ENCODE peak calls at places on chromosome 2, in ten cellular contexts. One of them, this sample, is unnamed.

GRCh38 chr2:207796585-207797350 is 27.1 kb upstream of the FZD5 start:
- DNase-seq in left lung: peak; percentile 81
- DNase-seq in uterus: no peak
- DNase-seq in endothelial cell of umbilical vein: no peak
- DNase-seq in HepG2: peak; percentile 87
- DNase-seq in NT2/D1: no peak
- DNase-seq in neuronal stem cell: no peak
- DNase-seq in adrenal gland: no peak
- DNase-seq in K562: no peak
- DNase-seq in bronchial epithelial cell: peak; percentile 46
- DNase-seq in this sample: peak; percentile 65

GRCh38 chr2:205688417-205689200 is 6.3 kb downstream of the NRP2 start:
- DNase-seq in left lung: no peak
- DNase-seq in uterus: peak; percentile 58
- DNase-seq in endothelial cell of umbilical vein: peak; percentile 92
- DNase-seq in HepG2: no peak
- DNase-seq in NT2/D1: no peak
- DNase-seq in neuronal stem cell: no peak
- DNase-seq in adrenal gland: peak; percentile 74
- DNase-seq in K562: no peak
- DNase-seq in bronchial epithelial cell: no peak
- DNase-seq in this sample: peak; percentile 43

GRCh38 chr2:120305296-120305695 is 40.6 kb upstream of the INHBB start:
- DNase-seq in left lung: no peak
- DNase-seq in uterus: peak; percentile 12
- DNase-seq in endothelial cell of umbilical vein: no peak
- DNase-seq in HepG2: peak; percentile 76
- DNase-seq in NT2/D1: no peak
- DNase-seq in neuronal stem cell: no peak
- DNase-seq in adrenal gland: no peak
- DNase-seq in K562: peak; percentile 54
- DNase-seq in bronchial epithelial cell: no peak
- DNase-seq in this sample: peak; percentile 45

GRCh38 chr2:234091432-234091879 is 41.0 kb downstream of the SPP2 start:
- DNase-seq in left lung: no peak
- DNase-seq in uterus: no peak
- DNase-seq in endothelial cell of umbilical vein: peak; percentile 79
- DNase-seq in HepG2: no peak
- DNase-seq in NT2/D1: no peak
- DNase-seq in neuronal stem cell: no peak
- DNase-seq in adrenal gland: peak; percentile 57
- DNase-seq in K562: no peak
- DNase-seq in bronchial epithelial cell: peak; percentile 30
- DNase-seq in this sample: no peak

GRCh38 chr2:174614261-174614660 is 16.7 kb upstream of the WIPF1 start:
- DNase-seq in left lung: no peak
- DNase-seq in uterus: no peak
- DNase-seq in endothelial cell of umbilical vein: no peak
- DNase-seq in HepG2: no peak
- DNase-seq in NT2/D1: no peak
- DNase-seq in neuronal stem cell: no peak
- DNase-seq in adrenal gland: no peak
- DNase-seq in K562: no peak
- DNase-seq in bronchial epithelial cell: peak; percentile 97
- DNase-seq in this sample: no peak

GRCh38 chr2:236659758-236660150 is 90.1 kb downstream of the ACKR3 start:
- DNase-seq in left lung: no peak
- DNase-seq in uterus: peak; percentile 79
- DNase-seq in endothelial cell of umbilical vein: no peak
- DNase-seq in HepG2: no peak
- DNase-seq in NT2/D1: no peak
- DNase-seq in neuronal stem cell: no peak
- DNase-seq in adrenal gland: no peak
- DNase-seq in K562: no peak
- DNase-seq in bronchial epithelial cell: peak; percentile 71
- DNase-seq in this sample: no peak

GRCh38 chr2:9415770-9416169 is 7.6 kb downstream of the ITGB1BP1 start:
- DNase-seq in left lung: no peak
- DNase-seq in uterus: no peak
- DNase-seq in endothelial cell of umbilical vein: no peak
- DNase-seq in HepG2: no peak
- DNase-seq in NT2/D1: no peak
- DNase-seq in neuronal stem cell: no peak
- DNase-seq in adrenal gland: peak; percentile 77
- DNase-seq in K562: no peak
- DNase-seq in bronchial epithelial cell: no peak
- DNase-seq in this sample: no peak

GRCh38 chr2:160360089-160360757 is 133.4 kb downstream of the RBMS1 start:
- DNase-seq in left lung: no peak
- DNase-seq in uterus: no peak
- DNase-seq in endothelial cell of umbilical vein: no peak
- DNase-seq in HepG2: no peak
- DNase-seq in NT2/D1: no peak
- DNase-seq in neuronal stem cell: no peak
- DNase-seq in adrenal gland: no peak
- DNase-seq in K562: no peak
- DNase-seq in bronchial epithelial cell: no peak
- DNase-seq in this sample: no peak

GRCh38 chr2:30629866-30630265 is 177.4 kb downstream of the CAPN13 start:
- DNase-seq in left lung: no peak
- DNase-seq in uterus: no peak
- DNase-seq in endothelial cell of umbilical vein: no peak
- DNase-seq in HepG2: no peak
- DNase-seq in NT2/D1: no peak
- DNase-seq in neuronal stem cell: no peak
- DNase-seq in adrenal gland: no peak
- DNase-seq in K562: no peak
- DNase-seq in bronchial epithelial cell: peak; percentile 58
- DNase-seq in this sample: peak; percentile 18

GRCh38 chr2:101818531-101819451 is 121.3 kb downstream of the MAP4K4 start:
- DNase-seq in left lung: no peak
- DNase-seq in uterus: no peak
- DNase-seq in endothelial cell of umbilical vein: peak; percentile 78
- DNase-seq in HepG2: peak; percentile 84
- DNase-seq in NT2/D1: no peak
- DNase-seq in neuronal stem cell: no peak
- DNase-seq in adrenal gland: no peak
- DNase-seq in K562: no peak
- DNase-seq in bronchial epithelial cell: peak; percentile 93
- DNase-seq in this sample: peak; percentile 77

GRCh38 chr2:238848941-238849853 is 1.3 kb downstream of the TWIST2 start:
- DNase-seq in left lung: no peak
- DNase-seq in uterus: no peak
- DNase-seq in endothelial cell of umbilical vein: peak; percentile 26
- DNase-seq in HepG2: no peak
- DNase-seq in NT2/D1: no peak
- DNase-seq in neuronal stem cell: no peak
- DNase-seq in adrenal gland: no peak
- DNase-seq in K562: no peak
- DNase-seq in bronchial epithelial cell: no peak
- DNase-seq in this sample: no peak

GRCh38 chr2:129866391-129866790 is 113.1 kb upstream of the RAB6C start:
- DNase-seq in left lung: no peak
- DNase-seq in uterus: no peak
- DNase-seq in endothelial cell of umbilical vein: no peak
- DNase-seq in HepG2: no peak
- DNase-seq in NT2/D1: no peak
- DNase-seq in neuronal stem cell: no peak
- DNase-seq in adrenal gland: no peak
- DNase-seq in K562: no peak
- DNase-seq in bronchial epithelial cell: no peak
- DNase-seq in this sample: no peak

GRCh38 chr2:96556441-96557330 is 20.1 kb downstream of the ARID5A start:
- DNase-seq in left lung: no peak
- DNase-seq in uterus: no peak
- DNase-seq in endothelial cell of umbilical vein: peak; percentile 43
- DNase-seq in HepG2: peak; percentile 99
- DNase-seq in NT2/D1: no peak
- DNase-seq in neuronal stem cell: no peak
- DNase-seq in adrenal gland: peak; percentile 85
- DNase-seq in K562: peak; percentile 34
- DNase-seq in bronchial epithelial cell: peak; percentile 100
- DNase-seq in this sample: no peak

GRCh38 chr2:33188799-33189198 is 242.0 kb downstream of the LTBP1 start:
- DNase-seq in left lung: no peak
- DNase-seq in uterus: no peak
- DNase-seq in endothelial cell of umbilical vein: no peak
- DNase-seq in HepG2: no peak
- DNase-seq in NT2/D1: no peak
- DNase-seq in neuronal stem cell: no peak
- DNase-seq in adrenal gland: no peak
- DNase-seq in K562: no peak
- DNase-seq in bronchial epithelial cell: no peak
- DNase-seq in this sample: no peak

GRCh38 chr2:33184026-33184425 is 237.3 kb downstream of the LTBP1 start:
- DNase-seq in left lung: no peak
- DNase-seq in uterus: no peak
- DNase-seq in endothelial cell of umbilical vein: no peak
- DNase-seq in HepG2: no peak
- DNase-seq in NT2/D1: no peak
- DNase-seq in neuronal stem cell: no peak
- DNase-seq in adrenal gland: no peak
- DNase-seq in K562: no peak
- DNase-seq in bronchial epithelial cell: no peak
- DNase-seq in this sample: no peak

GRCh38 chr2:33190393-33190937 is 243.7 kb downstream of the LTBP1 start:
- DNase-seq in left lung: no peak
- DNase-seq in uterus: no peak
- DNase-seq in endothelial cell of umbilical vein: no peak
- DNase-seq in HepG2: no peak
- DNase-seq in NT2/D1: no peak
- DNase-seq in neuronal stem cell: no peak
- DNase-seq in adrenal gland: no peak
- DNase-seq in K562: no peak
- DNase-seq in bronchial epithelial cell: no peak
- DNase-seq in this sample: no peak

GRCh38 chr2:33181466-33181865 is 234.7 kb downstream of the LTBP1 start:
- DNase-seq in left lung: no peak
- DNase-seq in uterus: no peak
- DNase-seq in endothelial cell of umbilical vein: no peak
- DNase-seq in HepG2: no peak
- DNase-seq in NT2/D1: no peak
- DNase-seq in neuronal stem cell: no peak
- DNase-seq in adrenal gland: no peak
- DNase-seq in K562: no peak
- DNase-seq in bronchial epithelial cell: no peak
- DNase-seq in this sample: no peak

GRCh38 chr2:33186937-33187336 is 240.2 kb downstream of the LTBP1 start:
- DNase-seq in left lung: no peak
- DNase-seq in uterus: no peak
- DNase-seq in endothelial cell of umbilical vein: no peak
- DNase-seq in HepG2: no peak
- DNase-seq in NT2/D1: no peak
- DNase-seq in neuronal stem cell: no peak
- DNase-seq in adrenal gland: no peak
- DNase-seq in K562: no peak
- DNase-seq in bronchial epithelial cell: no peak
- DNase-seq in this sample: no peak
- H3K36me3 ChIP-seq in left lung: no peaks in the 10 kb centered on the region
- H3K36me3 ChIP-seq in uterus: no peaks in the 10 kb centered on the region
- H3K36me3 ChIP-seq in endothelial cell of umbilical vein: no peaks in the 10 kb centered on the region
- H3K36me3 ChIP-seq in HepG2: no peaks in the 10 kb centered on the region
- H3K36me3 ChIP-seq in NT2/D1: peaks cover 4% of the 10 kb centered on the region
- H3K36me3 ChIP-seq in neuronal stem cell: no peaks in the 10 kb centered on the region
- H3K36me3 ChIP-seq in adrenal gland: no peaks in the 10 kb centered on the region
- H3K36me3 ChIP-seq in K562: no peaks in the 10 kb centered on the region
- H3K36me3 ChIP-seq in bronchial epithelial cell: no peaks in the 10 kb centered on the region
- H3K36me3 ChIP-seq in this sample: peaks cover 7% of the 10 kb centered on the region

GRCh38 chr2:132725716-132726115 is 55.7 kb upstream of the LYPD1 start:
- DNase-seq in left lung: no peak
- DNase-seq in uterus: no peak
- DNase-seq in endothelial cell of umbilical vein: no peak
- DNase-seq in HepG2: no peak
- DNase-seq in NT2/D1: no peak
- DNase-seq in neuronal stem cell: no peak
- DNase-seq in adrenal gland: no peak
- DNase-seq in K562: no peak
- DNase-seq in bronchial epithelial cell: no peak
- DNase-seq in this sample: no peak
- H3K36me3 ChIP-seq in left lung: no peaks in the 10 kb centered on the region
- H3K36me3 ChIP-seq in uterus: no peaks in the 10 kb centered on the region
- H3K36me3 ChIP-seq in endothelial cell of umbilical vein: no peaks in the 10 kb centered on the region
- H3K36me3 ChIP-seq in HepG2: no peaks in the 10 kb centered on the region
- H3K36me3 ChIP-seq in NT2/D1: no peaks in the 10 kb centered on the region
- H3K36me3 ChIP-seq in neuronal stem cell: peaks cover 97% of the 10 kb centered on the region
- H3K36me3 ChIP-seq in adrenal gland: no peaks in the 10 kb centered on the region
- H3K36me3 ChIP-seq in K562: no peaks in the 10 kb centered on the region
- H3K36me3 ChIP-seq in bronchial epithelial cell: no peaks in the 10 kb centered on the region
- H3K36me3 ChIP-seq in this sample: no peaks in the 10 kb centered on the region

GRCh38 chr2:37643102-37644078 is 28.1 kb downstream of the CDC42EP3 start:
- DNase-seq in left lung: no peak
- DNase-seq in uterus: no peak
- DNase-seq in endothelial cell of umbilical vein: peak; percentile 33
- DNase-seq in HepG2: no peak
- DNase-seq in NT2/D1: no peak
- DNase-seq in neuronal stem cell: no peak
- DNase-seq in adrenal gland: no peak
- DNase-seq in K562: no peak
- DNase-seq in bronchial epithelial cell: no peak
- DNase-seq in this sample: no peak

GRCh38 chr2:37644191-37644590 is 27.3 kb downstream of the CDC42EP3 start:
- DNase-seq in left lung: no peak
- DNase-seq in uterus: no peak
- DNase-seq in endothelial cell of umbilical vein: peak; percentile 58
- DNase-seq in HepG2: no peak
- DNase-seq in NT2/D1: no peak
- DNase-seq in neuronal stem cell: no peak
- DNase-seq in adrenal gland: no peak
- DNase-seq in K562: no peak
- DNase-seq in bronchial epithelial cell: no peak
- DNase-seq in this sample: no peak

GRCh38 chr2:37645363-37645762 is 26.1 kb downstream of the CDC42EP3 start:
- DNase-seq in left lung: no peak
- DNase-seq in uterus: no peak
- DNase-seq in endothelial cell of umbilical vein: peak; percentile 76
- DNase-seq in HepG2: no peak
- DNase-seq in NT2/D1: no peak
- DNase-seq in neuronal stem cell: no peak
- DNase-seq in adrenal gland: no peak
- DNase-seq in K562: no peak
- DNase-seq in bronchial epithelial cell: peak; percentile 72
- DNase-seq in this sample: no peak

GRCh38 chr2:37647941-37648315 is 23.5 kb downstream of the CDC42EP3 start:
- DNase-seq in left lung: no peak
- DNase-seq in uterus: no peak
- DNase-seq in endothelial cell of umbilical vein: no peak
- DNase-seq in HepG2: no peak
- DNase-seq in NT2/D1: no peak
- DNase-seq in neuronal stem cell: no peak
- DNase-seq in adrenal gland: no peak
- DNase-seq in K562: no peak
- DNase-seq in bronchial epithelial cell: no peak
- DNase-seq in this sample: no peak

GRCh38 chr2:37645836-37646235 is 25.6 kb downstream of the CDC42EP3 start:
- DNase-seq in left lung: no peak
- DNase-seq in uterus: no peak
- DNase-seq in endothelial cell of umbilical vein: no peak
- DNase-seq in HepG2: peak; percentile 42
- DNase-seq in NT2/D1: no peak
- DNase-seq in neuronal stem cell: no peak
- DNase-seq in adrenal gland: no peak
- DNase-seq in K562: no peak
- DNase-seq in bronchial epithelial cell: no peak
- DNase-seq in this sample: no peak
- H3K36me3 ChIP-seq in left lung: peaks cover 66% of the 10 kb centered on the region
- H3K36me3 ChIP-seq in uterus: no peaks in the 10 kb centered on the region
- H3K36me3 ChIP-seq in endothelial cell of umbilical vein: peaks cover 3% of the 10 kb centered on the region
- H3K36me3 ChIP-seq in HepG2: no peaks in the 10 kb centered on the region
- H3K36me3 ChIP-seq in NT2/D1: peaks cover 69% of the 10 kb centered on the region
- H3K36me3 ChIP-seq in neuronal stem cell: peaks cover 95% of the 10 kb centered on the region
- H3K36me3 ChIP-seq in adrenal gland: no peaks in the 10 kb centered on the region
- H3K36me3 ChIP-seq in K562: no peaks in the 10 kb centered on the region
- H3K36me3 ChIP-seq in bronchial epithelial cell: peaks cover 14% of the 10 kb centered on the region
- H3K36me3 ChIP-seq in this sample: peaks cover 94% of the 10 kb centered on the region

GRCh38 chr2:11633923-11634478 is 36.0 kb downstream of the NTSR2 start:
- DNase-seq in left lung: no peak
- DNase-seq in uterus: no peak
- DNase-seq in endothelial cell of umbilical vein: no peak
- DNase-seq in HepG2: no peak
- DNase-seq in NT2/D1: no peak
- DNase-seq in neuronal stem cell: no peak
- DNase-seq in adrenal gland: no peak
- DNase-seq in K562: no peak
- DNase-seq in bronchial epithelial cell: no peak
- DNase-seq in this sample: no peak
- H3K36me3 ChIP-seq in left lung: no peaks in the 10 kb centered on the region
- H3K36me3 ChIP-seq in uterus: no peaks in the 10 kb centered on the region
- H3K36me3 ChIP-seq in endothelial cell of umbilical vein: no peaks in the 10 kb centered on the region
- H3K36me3 ChIP-seq in HepG2: peaks cover 71% of the 10 kb centered on the region
- H3K36me3 ChIP-seq in NT2/D1: peaks cover 46% of the 10 kb centered on the region
- H3K36me3 ChIP-seq in neuronal stem cell: peaks cover 99% of the 10 kb centered on the region
- H3K36me3 ChIP-seq in adrenal gland: no peaks in the 10 kb centered on the region
- H3K36me3 ChIP-seq in K562: no peaks in the 10 kb centered on the region
- H3K36me3 ChIP-seq in bronchial epithelial cell: no peaks in the 10 kb centered on the region
- H3K36me3 ChIP-seq in this sample: no peaks in the 10 kb centered on the region

This sample was measured in SJCRH30.